ENCODE peak calls at places on chromosomes 16 and 17, in four cellular contexts. S is hepatocyte, R is pancreas, O is ovary. M is an unnamed sample.

GRCh38 chr17:21525464-21526130 is 149.4 kb downstream of the KCNJ12 start:
- DNase-seq in S (no peak), R (no peak), O (no peak), M (no peak)

GRCh38 chr17:80843741-80844156 is 147.9 kb upstream of the CHMP6 start:
- DNase-seq in S (no peak), R (peak; percentile 30), O (no peak), M (no peak)

GRCh38 chr17:15181816-15182215 is 83.3 kb downstream of the PMP22 start:
- DNase-seq in S (no peak), R (no peak), O (no peak), M (no peak)

GRCh38 chr16:71373073-71373472 is 14.6 kb downstream of the CALB2 start:
- DNase-seq in S (peak; percentile 28), R (no peak), O (no peak), M (no peak)

GRCh38 chr17:51651513-51652298 is 391.4 kb downstream of the UTP18 start:
- DNase-seq in S (no peak), R (no peak), O (no peak), M (no peak)

GRCh38 chr17:34241062-34241461 is 14.0 kb upstream of the CCL2 start:
- DNase-seq in S (no peak), R (no peak), O (no peak), M (peak; percentile 69)

GRCh38 chr17:20206591-20206990 is 197.4 kb downstream of the SPECC1 start:
- DNase-seq in S (no peak), R (no peak), O (no peak), M (no peak)

GRCh38 chr16:82681592-82681991 is 54.8 kb downstream of the CDH13 start:
- DNase-seq in S (peak; percentile 41), R (no peak), O (no peak), M (no peak)

GRCh38 chr17:83175551-83176271 is 96.3 kb downstream of the METRNL start:
- DNase-seq in S (no peak), R (no peak), O (no peak), M (no peak)

GRCh38 chr16:89922477-89922883 is 662 bp upstream of the TUBB3 start:
- DNase-seq in S (peak; percentile 94), R (peak; percentile 78), O (peak; percentile 58), M (peak; percentile 69)

DNA sequence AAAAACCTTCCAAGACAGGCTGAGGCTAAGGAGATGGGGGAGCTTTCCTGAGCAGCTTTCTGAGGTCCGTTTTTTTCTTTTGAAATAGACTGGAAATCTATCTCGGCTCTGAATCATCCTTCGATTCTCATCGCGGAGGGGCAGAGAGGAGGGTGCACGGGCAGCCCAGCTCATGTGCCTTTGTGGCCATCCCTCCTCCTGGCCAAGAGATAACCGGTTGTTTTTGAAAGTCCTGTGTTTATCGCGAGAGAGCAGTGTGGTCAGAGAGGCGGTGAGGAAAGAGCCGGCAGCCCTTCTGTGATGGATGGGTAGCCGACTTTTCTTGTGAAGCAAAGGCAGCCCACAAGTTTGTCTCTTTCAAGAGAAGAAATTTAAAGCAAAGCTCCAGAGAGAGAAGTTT is 191.6 kb downstream of the CCDC182 start:
- DNase-seq in S (no peak), R (no peak), O (peak; percentile 46), M (no peak)
- H3K27me3 ChIP-seq in S (no peaks in the 10 kb centered on the region), R (no peaks in the 10 kb centered on the region), O (no peaks in the 10 kb centered on the region), M (no peaks in the 10 kb centered on the region)

DNA sequence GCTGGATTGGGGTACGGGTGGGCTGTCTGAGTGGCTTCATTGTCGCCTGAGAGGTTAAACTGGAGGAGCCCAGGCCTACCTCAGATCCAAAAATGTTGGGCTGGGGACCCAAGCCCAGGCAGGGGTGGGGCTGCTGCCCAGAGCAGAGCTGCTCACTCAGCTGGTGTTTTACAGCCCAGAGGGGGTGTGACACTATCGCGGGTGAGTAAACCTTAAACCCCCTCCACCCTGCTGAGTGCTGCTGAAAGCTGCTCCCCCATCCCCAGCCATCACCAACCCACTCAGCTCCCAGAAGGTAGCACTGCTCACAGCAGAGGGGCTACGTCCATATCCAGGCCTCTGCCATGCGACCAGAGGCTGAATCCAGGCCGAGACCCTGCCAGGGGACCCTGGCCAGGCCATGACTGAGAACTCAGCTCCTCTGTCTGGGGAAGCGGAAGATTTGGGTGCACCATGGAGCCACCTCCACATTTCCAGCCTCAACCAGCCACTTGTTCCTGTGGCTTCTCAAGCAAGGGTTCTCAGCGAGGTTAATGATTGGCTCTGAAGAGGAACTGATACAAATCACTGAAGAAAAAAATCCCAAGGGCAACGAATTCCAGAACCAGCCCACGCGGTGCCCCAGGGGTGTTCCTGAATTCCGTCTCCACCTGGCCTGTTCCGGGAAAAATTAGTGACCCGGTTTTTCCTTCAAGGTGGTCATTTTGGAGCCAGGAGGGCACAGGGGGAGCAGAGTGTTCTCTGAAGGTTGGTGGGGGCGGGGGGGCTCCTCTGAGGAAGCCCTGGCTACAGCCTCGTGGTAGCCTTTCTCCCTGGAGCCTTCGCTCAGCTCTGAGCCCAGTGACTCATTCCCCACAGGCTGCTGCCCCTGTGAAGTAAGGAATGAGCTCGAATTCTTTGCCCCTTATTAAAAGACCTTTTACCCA is 9.4 kb upstream of the SLC16A5 start:
- DNase-seq in S (peak; percentile 65), R (no peak), O (no peak), M (no peak)
- H3K27ac ChIP-seq in S (peak overlapping the region; percentile 89), R (peak overlapping the region; percentile 19), O (peak overlapping the region; percentile 44), M (no peak overlapping the region)

GRCh38 chr16:3188675-3188924 is 596 bp downstream of the OR1F1 start:
- DNase-seq in S (no peak), R (no peak), O (no peak), M (no peak)
- H3K9me3 ChIP-seq in S (no peaks in the 10 kb centered on the region), R (no peaks in the 10 kb centered on the region), O (no peaks in the 10 kb centered on the region), M (no peaks in the 10 kb centered on the region)

GRCh38 chr17:79747508-79748295 is 17.0 kb downstream of the ENPP7 start:
- DNase-seq in S (peak; percentile 46), R (no peak), O (no peak), M (no peak)

GRCh38 chr17:79749958-79750357 is 19.2 kb downstream of the ENPP7 start:
- DNase-seq in S (no peak), R (no peak), O (no peak), M (no peak)

GRCh38 chr17:79750650-79751545 is 20.2 kb downstream of the ENPP7 start:
- DNase-seq in S (no peak), R (no peak), O (no peak), M (no peak)

GRCh38 chr17:79748296-79749099 is 17.8 kb downstream of the ENPP7 start:
- DNase-seq in S (no peak), R (no peak), O (no peak), M (no peak)

DNA sequence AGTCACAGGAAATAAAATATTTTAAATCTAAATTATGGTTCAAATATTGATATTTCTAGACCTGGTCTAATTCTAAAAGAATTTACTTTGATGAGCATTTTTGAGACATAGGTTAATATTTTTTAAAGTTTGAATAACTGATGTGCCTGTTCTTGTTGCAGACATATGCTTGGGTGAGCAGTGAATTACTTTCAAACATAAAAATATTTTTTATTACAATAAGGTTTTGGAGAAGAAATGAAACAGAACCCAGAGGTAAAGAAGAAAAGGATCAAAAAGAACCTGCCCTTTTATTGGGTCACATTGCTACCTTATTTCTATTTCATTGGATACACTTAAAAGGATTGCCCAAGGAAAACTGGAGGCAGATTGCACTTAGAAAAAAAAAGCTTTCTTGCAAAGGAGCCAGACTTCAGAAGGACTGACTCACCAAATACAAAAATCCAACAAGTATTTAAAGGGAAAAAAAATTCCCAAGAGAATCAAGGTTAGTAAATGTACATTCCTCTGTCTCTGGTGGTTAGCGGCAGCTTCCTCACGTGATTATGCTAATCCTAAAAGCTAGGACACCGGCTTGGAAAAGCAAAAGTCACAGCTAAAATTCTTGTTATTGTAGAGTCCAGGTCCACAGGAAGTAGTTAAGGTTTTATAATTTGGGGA is 18.5 kb downstream of the ENPP7 start:
- DNase-seq in S (no peak), R (no peak), O (no peak), M (no peak)
- H3K27me3 ChIP-seq in S (peaks cover 43% of the 10 kb centered on the region), R (no peaks in the 10 kb centered on the region), O (peaks cover 6% of the 10 kb centered on the region), M (peaks cover 26% of the 10 kb centered on the region)

GRCh38 chr16:77190478-77191258 is at the start of gene MON1B:
- DNase-seq in S (peak; percentile 98), R (peak; percentile 91), O (peak; percentile 96), M (peak; percentile 96)
- H3K27ac ChIP-seq in S (peak within 1 kb of the TSS; percentile 85), R (peak within 1 kb of the TSS; percentile 95), O (peak within 1 kb of the TSS; percentile 98), M (peak within 1 kb of the TSS; percentile 95)

GRCh38 chr16:10441726-10442125 is 55.9 kb downstream of the ATF7IP2 start:
- DNase-seq in S (no peak), R (no peak), O (no peak), M (no peak)
- H3K9me3 ChIP-seq in S (no peaks in the 10 kb centered on the region), R (no peaks in the 10 kb centered on the region), O (no peaks in the 10 kb centered on the region), M (no peaks in the 10 kb centered on the region)

M was measured in uterus.